ENCODE peak calls at places on chromosome 10, in five cellular contexts. B is HepG2, M is GM12878, E is K562, T is SK-N-SH. Q is an unnamed sample.

GRCh38 chr10:13961096-13961495 is 369.6 kb downstream of the FRMD4A start:
- DNase-seq in B (no peak), M (no peak), E (no peak), T (no peak), Q (no peak)

GRCh38 chr10:115936926-115937755 is 335.9 kb downstream of the GFRA1 start:
- DNase-seq in B (no peak), M (no peak), E (no peak), T (no peak), Q (no peak)

GRCh38 chr10:3107426-3107961 is 40.1 kb downstream of the PFKP start:
- DNase-seq in B (no peak), M (no peak), E (no peak), T (no peak), Q (no peak)

GRCh38 chr10:78850611-78851010 is 218.2 kb upstream of the ZMIZ1 start:
- DNase-seq in B (no peak), M (no peak), E (no peak), T (no peak), Q (no peak)

GRCh38 chr10:13784067-13784466 is 197.3 kb downstream of the PRPF18 start:
- DNase-seq in B (no peak), M (no peak), E (peak; percentile 6), T (no peak), Q (no peak)

GRCh38 chr10:122468220-122468922 is 7.0 kb downstream of the HTRA1 start:
- DNase-seq in B (no peak), M (no peak), E (no peak), T (no peak), Q (no peak)

GRCh38 chr10:62250594-62251198 is 17.9 kb downstream of the RTKN2 start:
- DNase-seq in B (peak; percentile 74), M (no peak), E (no peak), T (no peak), Q (peak; percentile 72)

GRCh38 chr10:124565565-124566221 is 104.1 kb downstream of the LHPP start:
- DNase-seq in B (peak; percentile 69), M (no peak), E (peak; percentile 69), T (no peak), Q (peak; percentile 7)

GRCh38 chr10:103855852-103856496 is 598 bp upstream of the SH3PXD2A start:
- DNase-seq in B (peak; percentile 52), M (no peak), E (no peak), T (no peak), Q (no peak)

GRCh38 chr10:11261143-11261542 is 243.5 kb downstream of the CELF2 start:
- DNase-seq in B (no peak), M (no peak), E (no peak), T (no peak), Q (no peak)

GRCh38 chr10:2303169-2303568 is 565.8 kb upstream of the ADARB2 start:
- DNase-seq in B (no peak), M (no peak), E (no peak), T (no peak), Q (no peak)

GRCh38 chr10:546971-547590 is 142.4 kb downstream of the DIP2C start:
- DNase-seq in B (no peak), M (no peak), E (no peak), T (peak; percentile 62), Q (no peak)

GRCh38 chr10:122576291-122576690 is 15.7 kb downstream of the DMBT1 start:
- DNase-seq in B (no peak), M (no peak), E (no peak), T (no peak), Q (no peak)

GRCh38 chr10:118672766-118673715 is 77.6 kb upstream of the PRLHR start:
- DNase-seq in B (no peak), M (no peak), E (no peak), T (no peak), Q (no peak)

GRCh38 chr10:88281592-88282268 is 301.4 kb downstream of the RNLS start:
- DNase-seq in B (no peak), M (no peak), E (no peak), T (no peak), Q (no peak)

GRCh38 chr10:119821172-119821571 is 51.5 kb downstream of the MCMBP start:
- DNase-seq in B (no peak), M (no peak), E (no peak), T (no peak), Q (no peak)

GRCh38 chr10:31319602-31320178 is 674 bp downstream of the ZEB1 start:
- DNase-seq in B (no peak), M (no peak), E (no peak), T (peak; percentile 66), Q (no peak)

GRCh38 chr10:78188459-78188858 is 154.8 kb downstream of the RPS24 start:
- DNase-seq in B (no peak), M (no peak), E (no peak), T (no peak), Q (no peak)

GRCh38 chr10:3500408-3500856 is 284.6 kb downstream of the KLF6 start:
- DNase-seq in B (peak; percentile 88), M (no peak), E (no peak), T (no peak), Q (no peak)

GRCh38 chr10:70541738-70542564 is 60.6 kb downstream of the PRF1 start:
- DNase-seq in B (no peak), M (no peak), E (peak; percentile 37), T (no peak), Q (no peak)

GRCh38 chr10:9097206-9097990 is 1042.9 kb downstream of the GATA3 start:
- DNase-seq in B (no peak), M (no peak), E (no peak), T (no peak), Q (no peak)

DNA sequence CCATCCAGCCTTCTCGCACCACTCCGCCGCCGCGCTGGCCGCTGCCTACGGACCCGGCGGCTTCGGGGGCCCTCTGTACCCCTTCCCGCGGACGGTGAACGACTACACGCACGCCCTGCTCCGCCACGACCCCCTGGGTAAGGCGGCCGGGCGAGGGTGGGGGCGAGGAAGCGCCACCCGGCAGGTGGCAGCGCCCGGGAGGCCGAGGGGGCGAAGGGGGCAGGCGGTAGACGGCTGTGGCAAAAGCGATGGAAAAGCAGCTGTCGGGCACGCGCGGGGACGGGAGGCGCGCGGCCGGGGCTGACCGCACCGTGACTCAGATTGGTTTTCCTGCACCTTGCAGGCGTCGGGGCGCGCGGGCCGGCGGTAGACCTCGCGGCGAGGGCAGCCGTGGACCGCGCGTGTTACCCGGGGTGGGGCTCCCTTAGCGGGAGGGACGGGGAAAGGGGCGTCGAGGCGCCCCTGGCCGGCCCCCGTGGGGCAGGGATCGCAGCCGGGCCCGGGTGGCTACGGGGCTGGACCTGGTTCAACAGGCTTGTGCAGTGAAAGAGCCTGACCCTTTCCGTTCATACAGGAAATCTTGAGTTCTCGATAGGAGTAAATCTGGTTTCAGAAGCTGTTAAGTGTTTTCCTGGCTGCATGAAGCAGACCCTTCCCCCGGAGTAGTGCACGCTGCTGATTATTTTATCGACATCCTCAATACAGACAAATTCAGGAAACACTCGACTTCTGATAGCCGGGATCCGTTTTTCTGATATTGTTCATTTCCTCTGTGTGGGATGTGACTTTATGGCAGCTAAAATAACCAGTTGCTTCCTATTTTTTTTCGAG is 671 bp downstream of the HHEX start:
- DNase-seq in B (no peak), M (no peak), E (peak; percentile 71), T (peak; percentile 59), Q (peak; percentile 21)
- TF ChIP-seq ZBTB33 in B (no peak), M (no peak), E (no peak), T (no peak), Q (no peak)

GRCh38 chr10:20936388-20936787 is 39.3 kb upstream of the NEBL start:
- DNase-seq in B (no peak), M (no peak), E (no peak), T (peak; percentile 15), Q (no peak)
- TF ChIP-seq ZBTB33 in B (no peak), M (no peak), E (no peak), T (no peak), Q (no peak)

DNA sequence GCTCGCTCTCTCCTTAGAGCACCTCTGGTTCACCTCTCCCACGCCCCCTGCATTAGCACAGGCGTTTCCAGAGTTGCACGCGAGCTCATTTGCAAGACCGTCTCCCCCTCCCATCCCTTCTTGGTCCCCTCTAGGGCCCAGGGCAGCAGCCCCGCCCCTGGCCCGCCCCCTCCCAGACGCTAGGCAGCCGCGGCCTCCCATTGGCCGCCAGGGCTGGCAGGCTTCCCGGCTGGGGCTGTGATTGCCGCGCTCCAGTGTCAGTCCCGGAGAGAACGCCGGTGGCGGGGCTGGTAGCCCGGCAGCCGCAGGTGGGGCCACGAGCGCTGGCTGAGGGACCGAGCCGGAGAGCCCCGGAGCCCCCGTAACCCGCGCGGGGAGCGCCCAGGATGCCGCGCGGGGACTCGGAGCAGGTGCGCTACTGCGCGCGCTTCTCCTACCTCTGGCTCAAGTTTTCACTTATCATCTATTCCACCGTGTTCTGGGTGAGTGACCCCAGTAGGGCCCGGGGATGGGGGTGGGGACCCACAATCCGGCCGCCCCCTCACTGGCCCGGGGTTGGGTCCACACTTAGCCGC is at the start of gene TSPAN15:
- DNase-seq in B (peak; percentile 68), M (peak; percentile 45), E (peak; percentile 78), T (peak; percentile 96), Q (peak; percentile 75)
- TF ChIP-seq ZBTB33 in B (no peak), M (no peak), E (no peak), T (no peak), Q (no peak)

GRCh38 chr10:46558411-46559185 is 2.1 kb upstream of the GPRIN2 start:
- DNase-seq in B (peak; percentile 40), M (no peak), E (no peak), T (no peak), Q (no peak)
- TF ChIP-seq ZBTB33 in B (no peak), M (no peak), E (no peak), T (no peak), Q (no peak)

GRCh38 chr10:132105302-132105995 is 39.7 kb downstream of the JAKMIP3 start:
- DNase-seq in B (no peak), M (no peak), E (no peak), T (no peak), Q (no peak)
- TF ChIP-seq ZBTB33 in B (no peak), M (no peak), E (no peak), T (no peak), Q (no peak)

GRCh38 chr10:63761243-63761642 is 240.0 kb downstream of the REEP3 start:
- DNase-seq in B (no peak), M (no peak), E (no peak), T (no peak), Q (no peak)
- TF ChIP-seq ZBTB33 in B (no peak), M (no peak), E (no peak), T (no peak), Q (no peak)

DNA sequence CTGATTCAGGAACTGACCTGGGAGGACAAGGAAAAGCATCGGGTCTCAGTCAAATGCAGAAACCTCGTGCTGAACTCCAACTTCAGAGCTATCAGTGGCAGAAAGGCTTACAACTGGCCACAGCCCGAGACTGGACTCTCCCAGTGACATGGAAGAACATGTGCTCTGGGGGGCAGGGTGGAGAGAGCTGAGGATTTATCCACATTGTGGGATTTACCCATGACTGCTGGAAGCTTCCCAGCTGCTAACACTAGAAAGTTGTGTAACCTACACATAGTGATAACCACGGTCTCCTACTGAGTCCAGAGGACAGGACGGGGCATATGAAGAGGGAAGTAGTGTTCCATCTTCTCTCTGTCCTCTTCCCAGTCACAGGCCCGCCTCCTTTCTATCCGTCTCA is 103.4 kb downstream of the ITIH5 start:
- DNase-seq in B (no peak), M (no peak), E (no peak), T (no peak), Q (no peak)
- TF ChIP-seq ZBTB33 in B (no peak), M (no peak), E (no peak), T (no peak), Q (no peak)

GRCh38 chr10:131387018-131387529 is 75.6 kb upstream of the TCERG1L start:
- DNase-seq in B (no peak), M (no peak), E (no peak), T (no peak), Q (no peak)
- TF ChIP-seq ZBTB33 in B (no peak), M (no peak), E (no peak), T (no peak), Q (no peak)